ENCODE peak calls at places on chromosomes 7 and 10, in eight cellular contexts. W, J, S, C, R, Q, N and K are unnamed samples.

GRCh38 chr10:89655722-89656121 is 10.7 kb upstream of the PANK1 start:
- DNase-seq in W (no peak), J (no peak), S (no peak), C (no peak), R (peak; percentile 70), Q (no peak), N (no peak), K (no peak)

GRCh38 chr10:88254091-88254490 is 329.0 kb downstream of the RNLS start:
- DNase-seq in W (no peak), J (no peak), S (no peak), C (no peak), R (no peak), Q (no peak), N (no peak), K (peak; percentile 65)

GRCh38 chr10:90930070-90930837 is 9.4 kb upstream of the ANKRD1 start:
- DNase-seq in W (peak; percentile 65), J (no peak), S (peak; percentile 61), C (no peak), R (peak; percentile 86), Q (no peak), N (no peak), K (no peak)

GRCh38 chr7:64877714-64878610 is 25.1 kb upstream of the ZNF273 start:
- DNase-seq in W (no peak), J (no peak), S (no peak), C (peak; percentile 20), R (no peak), Q (no peak), N (peak; percentile 45), K (no peak)

GRCh38 chr10:71378341-71379117 is 18.2 kb upstream of the CDH23 start:
- DNase-seq in W (no peak), J (no peak), S (no peak), C (no peak), R (no peak), Q (no peak), N (no peak), K (no peak)

GRCh38 chr7:21916176-21916575 is 29.5 kb downstream of the CDCA7L start:
- DNase-seq in W (peak; percentile 35), J (no peak), S (no peak), C (no peak), R (no peak), Q (no peak), N (no peak), K (no peak)

GRCh38 chr7:55127622-55128081 is 108.8 kb downstream of the EGFR start:
- DNase-seq in W (no peak), J (no peak), S (no peak), C (no peak), R (no peak), Q (no peak), N (no peak), K (no peak)

GRCh38 chr7:44103941-44104879 is at the start of gene AEBP1:
- DNase-seq in W (no peak), J (peak; percentile 66), S (no peak), C (no peak), R (no peak), Q (peak; percentile 87), N (no peak), K (no peak)

GRCh38 chr7:101963693-101964092 is 146.3 kb downstream of the CUX1 start:
- DNase-seq in W (no peak), J (no peak), S (no peak), C (no peak), R (no peak), Q (no peak), N (no peak), K (no peak)

GRCh38 chr7:54712777-54713176 is 46.2 kb downstream of the SEC61G start:
- DNase-seq in W (no peak), J (no peak), S (no peak), C (no peak), R (no peak), Q (no peak), N (no peak), K (no peak)

GRCh38 chr7:68706291-68706690 is 892.0 kb upstream of the AUTS2 start:
- DNase-seq in W (no peak), J (no peak), S (no peak), C (no peak), R (no peak), Q (no peak), N (no peak), K (no peak)

GRCh38 chr7:2629740-2630681 is 1.8 kb upstream of the TTYH3 start:
- DNase-seq in W (peak; percentile 92), J (peak; percentile 62), S (peak; percentile 83), C (peak; percentile 57), R (peak; percentile 69), Q (no peak), N (peak; percentile 90), K (peak; percentile 77)

GRCh38 chr7:31513790-31514189 is at the start of gene ITPRID1:
- DNase-seq in W (no peak), J (no peak), S (no peak), C (no peak), R (no peak), Q (no peak), N (no peak), K (no peak)

GRCh38 chr7:50653116-50653854 is 88.1 kb upstream of the DDC start:
- DNase-seq in W (no peak), J (no peak), S (no peak), C (peak; percentile 41), R (peak; percentile 8), Q (no peak), N (peak; percentile 67), K (peak; percentile 91)

GRCh38 chr7:98997836-98998235 is 119.5 kb downstream of the TRRAP start:
- DNase-seq in W (no peak), J (no peak), S (no peak), C (no peak), R (no peak), Q (no peak), N (no peak), K (no peak)
- H3K36me3 ChIP-seq in W (peaks cover 28% of the 10 kb centered on the region), J (no peaks in the 10 kb centered on the region), S (no peaks in the 10 kb centered on the region), C (peaks cover 57% of the 10 kb centered on the region), R (peaks cover 72% of the 10 kb centered on the region), Q (peaks cover 87% of the 10 kb centered on the region), N (no peaks in the 10 kb centered on the region), K (peaks cover 67% of the 10 kb centered on the region)

DNA sequence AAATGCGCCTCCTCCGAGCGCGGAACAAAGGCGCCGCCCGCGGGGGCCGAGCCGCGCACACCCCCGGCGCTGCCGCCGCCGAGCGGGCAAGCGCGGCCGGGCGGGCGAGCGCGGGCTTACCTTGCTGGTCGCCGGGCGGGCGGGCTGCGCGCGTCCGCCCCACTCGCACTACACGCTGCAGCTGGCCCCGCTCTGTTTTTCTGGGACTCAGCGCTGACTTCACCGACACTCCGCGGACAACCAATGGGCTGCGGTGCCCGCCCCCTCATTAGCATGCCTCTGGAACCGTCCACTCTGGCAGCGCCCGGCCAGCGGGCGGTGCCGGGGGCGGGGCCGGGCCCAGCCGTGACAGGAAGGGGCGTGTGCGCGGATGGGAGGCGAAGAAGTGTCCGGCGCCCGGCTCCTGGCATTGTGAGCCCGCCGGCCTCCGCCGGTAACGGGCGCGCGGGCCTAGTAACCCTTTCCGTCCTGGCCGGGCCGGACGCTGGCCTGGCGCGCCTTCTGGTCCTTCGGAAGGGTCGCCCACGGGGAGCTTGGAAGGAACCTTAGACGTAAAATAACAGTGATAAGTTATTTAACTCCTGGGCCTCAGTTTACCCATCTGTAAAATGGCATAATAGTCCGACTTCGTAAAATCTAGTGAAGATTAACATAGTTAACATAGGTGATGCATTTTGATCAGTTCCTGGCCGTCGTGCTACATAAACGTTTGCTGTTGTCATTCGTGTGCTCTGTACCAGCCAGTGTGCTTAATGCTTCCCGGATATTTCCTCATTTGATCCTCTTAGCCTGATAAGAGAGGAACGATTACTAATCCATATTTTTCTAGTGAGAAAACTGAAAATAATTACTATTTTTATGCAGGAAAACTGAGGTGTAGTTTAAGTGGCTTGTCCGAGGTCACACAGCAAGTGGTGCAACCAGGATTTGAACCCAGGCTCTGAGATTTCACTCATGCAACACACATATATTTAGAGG is at the start of gene SORBS1:
- DNase-seq in W (peak; percentile 96), J (peak; percentile 97), S (peak; percentile 97), C (peak; percentile 98), R (peak; percentile 93), Q (peak; percentile 98), N (peak; percentile 98), K (peak; percentile 97)
- TF ChIP-seq POLR2A in W (no peak), J (peak; percentile 100), S (peak; percentile 99), C (no peak), R (peak; percentile 84), Q (no peak), N (peak; percentile 96), K (peak; percentile 98)

GRCh38 chr7:130641040-130641439 is 27.5 kb downstream of the COPG2 start:
- DNase-seq in W (no peak), J (no peak), S (no peak), C (no peak), R (no peak), Q (no peak), N (no peak), K (no peak)
- H3K36me3 ChIP-seq in W (no peaks in the 10 kb centered on the region), J (no peaks in the 10 kb centered on the region), S (no peaks in the 10 kb centered on the region), C (no peaks in the 10 kb centered on the region), R (peaks cover 3% of the 10 kb centered on the region), Q (no peaks in the 10 kb centered on the region), N (no peaks in the 10 kb centered on the region), K (peaks cover 5% of the 10 kb centered on the region)

GRCh38 chr7:73706122-73707044 is 13.1 kb downstream of the STX1A start:
- DNase-seq in W (no peak), J (peak; percentile 57), S (no peak), C (no peak), R (no peak), Q (no peak), N (no peak), K (no peak)

GRCh38 chr7:73704640-73705550 is 14.6 kb downstream of the STX1A start:
- DNase-seq in W (peak; percentile 37), J (peak; percentile 45), S (peak; percentile 69), C (no peak), R (no peak), Q (no peak), N (no peak), K (no peak)

GRCh38 chr7:73703985-73704639 is 15.4 kb downstream of the STX1A start:
- DNase-seq in W (no peak), J (no peak), S (no peak), C (peak; percentile 57), R (no peak), Q (peak; percentile 80), N (peak; percentile 75), K (no peak)

GRCh38 chr7:73707045-73707631 is 12.3 kb downstream of the STX1A start:
- DNase-seq in W (peak; percentile 87), J (peak; percentile 68), S (peak; percentile 73), C (peak; percentile 85), R (no peak), Q (peak; percentile 89), N (peak; percentile 92), K (no peak)

GRCh38 chr7:73705551-73705920 is 13.9 kb downstream of the STX1A start:
- DNase-seq in W (no peak), J (peak; percentile 44), S (no peak), C (no peak), R (no peak), Q (no peak), N (no peak), K (no peak)
- TF ChIP-seq POLR2A in W (no peak), J (no peak), S (no peak), C (no peak), R (no peak), Q (no peak), N (no peak), K (no peak)

DNA sequence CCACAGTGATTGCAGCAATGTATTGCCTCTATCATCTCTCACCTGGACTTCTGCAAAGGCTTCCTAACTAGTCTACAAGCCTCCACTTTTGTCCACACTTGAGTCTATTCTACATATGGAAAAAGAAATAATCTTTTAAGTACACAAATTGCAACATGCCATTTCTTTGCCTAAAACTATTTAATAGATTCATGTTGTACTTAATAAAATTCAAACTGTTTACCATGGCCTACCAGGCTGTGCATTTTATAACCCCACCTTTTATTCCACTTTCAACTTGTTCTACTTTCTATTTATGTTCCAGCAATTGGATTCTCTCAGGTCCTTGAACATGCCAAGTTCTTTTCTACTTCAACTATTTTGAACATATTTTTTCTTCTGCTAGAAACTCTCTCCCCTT is 128.7 kb downstream of the GPR85 start:
- DNase-seq in W (no peak), J (no peak), S (no peak), C (no peak), R (no peak), Q (no peak), N (no peak), K (no peak)
- H3K36me3 ChIP-seq in W (no peaks in the 10 kb centered on the region), J (no peaks in the 10 kb centered on the region), S (no peaks in the 10 kb centered on the region), C (no peaks in the 10 kb centered on the region), R (no peaks in the 10 kb centered on the region), Q (no peaks in the 10 kb centered on the region), N (no peaks in the 10 kb centered on the region), K (no peaks in the 10 kb centered on the region)